ENCODE peak calls at places on chromosomes 1 and 21, in seven cellular contexts. P is body of pancreas, O is ovary, D is breast epithelium, Z is fibroblast of the aortic adventitia, K is HFF-Myc, R is mucosa of descending colon. W is an unnamed sample.

GRCh38 chr1:72111662-72112061 is 170.7 kb downstream of the NEGR1 start:
- DNase-seq in P (no peak), O (no peak), D (no peak), Z (no peak), K (no peak), R (no peak), W (no peak)

GRCh38 chr1:221606216-221606615 is 135.7 kb downstream of the DUSP10 start:
- DNase-seq in P (no peak), O (no peak), D (no peak), Z (peak), K (no peak), R (no peak), W (no peak)

GRCh38 chr1:53155945-53156344 is 13.5 kb upstream of the SLC1A7 start:
- DNase-seq in P (no peak), O (no peak), D (no peak), Z (no peak), K (no peak), R (no peak), W (no peak)

GRCh38 chr1:94422115-94422820 is 4.1 kb downstream of the ABCD3 start:
- DNase-seq in P (no peak), O (no peak), D (no peak), Z (no peak), K (no peak), R (no peak), W (no peak)

GRCh38 chr1:239833709-239834108 is 258.0 kb upstream of the FMN2 start:
- DNase-seq in P (no peak), O (no peak), D (no peak), Z (no peak), K (no peak), R (no peak), W (no peak)

GRCh38 chr1:9233241-9233941 is 1.2 kb upstream of the H6PD start:
- DNase-seq in P (peak), O (peak), D (peak), Z (peak), K (no peak), R (peak), W (peak)

GRCh38 chr1:30732277-30732996 is 9.1 kb upstream of the MATN1 start:
- DNase-seq in P (no peak), O (no peak), D (peak), Z (no peak), K (no peak), R (no peak), W (no peak)

GRCh38 chr1:29653034-29653810 is 416.9 kb downstream of the PTPRU start:
- DNase-seq in P (peak), O (no peak), D (no peak), Z (no peak), K (no peak), R (no peak), W (no peak)

GRCh38 chr21:41397416-41397815 is 28.6 kb upstream of the MX1 start:
- DNase-seq in P (no peak), O (no peak), D (no peak), Z (no peak), K (no peak), R (no peak), W (no peak)

GRCh38 chr1:10631121-10631810 is 156.5 kb downstream of the PEX14 start:
- DNase-seq in P (peak), O (peak), D (no peak), Z (no peak), K (no peak), R (no peak), W (no peak)

GRCh38 chr1:147579532-147580199 is 38.4 kb downstream of the BCL9 start:
- DNase-seq in P (peak), O (no peak), D (no peak), Z (peak), K (peak), R (no peak), W (peak)

GRCh38 chr1:26733392-26733791 is 37.6 kb downstream of the ARID1A start:
- DNase-seq in P (no peak), O (no peak), D (no peak), Z (no peak), K (no peak), R (no peak), W (no peak)

GRCh38 chr1:20485527-20486456 is at the start of gene CAMK2N1:
- DNase-seq in P (peak), O (peak), D (peak), Z (peak), K (no peak), R (peak), W (peak)

GRCh38 chr1:4778056-4778455 is 123.6 kb downstream of the AJAP1 start:
- DNase-seq in P (no peak), O (peak), D (no peak), Z (no peak), K (no peak), R (no peak), W (no peak)

GRCh38 chr21:36910581-36911307 is 55.7 kb downstream of the HLCS start:
- DNase-seq in P (no peak), O (no peak), D (no peak), Z (peak), K (no peak), R (no peak), W (peak)

GRCh38 chr1:82015444-82015843 is 214.7 kb downstream of the ADGRL2 start:
- DNase-seq in P (no peak), O (no peak), D (no peak), Z (no peak), K (no peak), R (no peak), W (no peak)

GRCh38 chr21:35088235-35088865 is 39.2 kb upstream of the RUNX1 start:
- DNase-seq in P (no peak), O (no peak), D (no peak), Z (no peak), K (no peak), R (no peak), W (peak)

GRCh38 chr1:205976708-205977107 is 26.5 kb downstream of the RAB7B start:
- DNase-seq in P (peak), O (no peak), D (no peak), Z (peak), K (no peak), R (no peak), W (peak)

GRCh38 chr1:37734629-37735591 is 30.0 kb downstream of the EPHA10 start:
- DNase-seq in P (no peak), O (no peak), D (no peak), Z (no peak), K (no peak), R (peak), W (no peak)

GRCh38 chr1:45355683-45356082 is 15.4 kb upstream of the MUTYH start:
- DNase-seq in P (no peak), O (no peak), D (no peak), Z (no peak), K (no peak), R (no peak), W (no peak)

GRCh38 chr1:45364294-45364693 is 24.1 kb upstream of the MUTYH start:
- DNase-seq in P (no peak), O (no peak), D (no peak), Z (no peak), K (no peak), R (no peak), W (no peak)

GRCh38 chr1:45365051-45365450 is 24.8 kb upstream of the MUTYH start:
- DNase-seq in P (no peak), O (no peak), D (no peak), Z (no peak), K (no peak), R (no peak), W (no peak)

GRCh38 chr1:45356186-45356585 is 15.9 kb upstream of the MUTYH start:
- DNase-seq in P (no peak), O (no peak), D (no peak), Z (no peak), K (no peak), R (no peak), W (no peak)

GRCh38 chr1:45359882-45360513 is 19.8 kb upstream of the MUTYH start:
- DNase-seq in P (peak), O (peak), D (peak), Z (peak), K (no peak), R (no peak), W (peak)
- H3K4me3 ChIP-seq in P (no peak), O (no peak), D (no peak), Z (no peak), K (no peak), R (no peak), W (no peak)

GRCh38 chr1:109564189-109564878 is 15.9 kb downstream of the GNAI3 start:
- DNase-seq in P (no peak), O (no peak), D (no peak), Z (no peak), K (no peak), R (no peak), W (no peak)
- H3K4me3 ChIP-seq in P (no peak), O (no peak), D (no peak), Z (no peak), K (no peak), R (no peak), W (no peak)

GRCh38 chr1:151347523-151348246 is 633 bp upstream of the RFX5 start:
- DNase-seq in P (no peak), O (no peak), D (no peak), Z (no peak), K (no peak), R (no peak), W (peak)

GRCh38 chr1:151346769-151347522 is at the start of gene RFX5:
- DNase-seq in P (peak), O (peak), D (peak), Z (peak), K (peak), R (peak), W (peak)

GRCh38 chr1:151342562-151342961 is 4.5 kb downstream of the RFX5 start:
- DNase-seq in P (no peak), O (no peak), D (no peak), Z (no peak), K (no peak), R (no peak), W (no peak)

GRCh38 chr1:151343587-151343986 is 3.5 kb downstream of the RFX5 start:
- DNase-seq in P (no peak), O (no peak), D (no peak), Z (no peak), K (no peak), R (no peak), W (no peak)

GRCh38 chr1:151346082-151346768 is 827 bp downstream of the RFX5 start:
- DNase-seq in P (no peak), O (no peak), D (no peak), Z (no peak), K (no peak), R (no peak), W (peak)
- H3K4me3 ChIP-seq in P (peak), O (peak), D (peak), Z (peak), K (peak), R (peak), W (peak)

GRCh38 chr1:107430540-107431228 is 289.8 kb downstream of the NTNG1 start:
- DNase-seq in P (peak), O (no peak), D (no peak), Z (peak), K (peak), R (no peak), W (peak)
- H3K4me3 ChIP-seq in P (no peak), O (no peak), D (no peak), Z (no peak), K (no peak), R (no peak), W (no peak)